ENCODE peak calls at places on chromosomes 6 and 20, in seven cellular contexts. H is iris pigment epithelial cell; T is Panc1; K is CD4-positive, alpha-beta T cell; D is activated T-cell treated with anti-CD3 and anti-CD28 coated beads for 1 hour; O is left lung; V is NCI-H748 treated with DMSO at 0.1 percent for 48 hours. R is an unnamed sample.

GRCh38 chr6:26552640-26553189 is 14.5 kb downstream of the HMGN4 start:
- DNase-seq in D (no peak), K (no peak), H (no peak), T (no peak), O (no peak), V (no peak), R (no peak)

GRCh38 chr20:51431321-51431720 is 111.2 kb downstream of the NFATC2 start:
- DNase-seq in D (no peak), K (no peak), H (no peak), O (no peak), T (no peak), V (no peak), R (no peak)

GRCh38 chr20:50200482-50201104 is 10.0 kb downstream of the CEBPB start:
- DNase-seq in H (no peak), V (no peak), O (no peak), K (no peak), D (no peak), T (no peak), R (no peak)

GRCh38 chr6:45626087-45626891 is 248.6 kb upstream of the SUPT3H start:
- DNase-seq in T (no peak), D (no peak), V (no peak), O (no peak), K (no peak), H (peak; percentile 90), R (no peak)

GRCh38 chr20:19784511-19785172 is 26.6 kb downstream of the RIN2 start:
- DNase-seq in K (no peak), V (peak; percentile 92), D (no peak), H (peak; percentile 89), O (peak; percentile 83), T (peak; percentile 74), R (peak; percentile 75)

GRCh38 chr6:113172531-113172966 is 684.6 kb upstream of the MARCKS start:
- DNase-seq in D (no peak), H (no peak), V (peak; percentile 57), K (no peak), T (no peak), O (no peak), R (no peak)

GRCh38 chr6:113142775-113143174 is 714.4 kb upstream of the MARCKS start:
- DNase-seq in V (no peak), K (no peak), T (no peak), O (no peak), H (no peak), D (no peak), R (no peak)

GRCh38 chr6:3517350-3517749 is 60.5 kb upstream of the SLC22A23 start:
- DNase-seq in D (no peak), K (no peak), O (no peak), V (no peak), H (peak; percentile 95), T (no peak), R (no peak)

R was measured in HuH-7.